ENCODE peak calls at places on chromosomes 3 and 15, in ten cellular contexts. Z is nucleus accumbens; C is GM12878; H is mucosa of descending colon; A is NCI-H1048; N is glutamatergic neuron; L is stimulated activated CD4-positive, alpha-beta T cell treated with anti-CD3 and anti-CD28 coated beads, Interleukin-12 subunit alpha, Interleukin-12 subunit beta, amount 100 ng/mL, for 4 hours; Y is HepG2; K is LHCN-M2; R is cardiac fibroblast. F is an unnamed sample.

GRCh38 chr3:38566215-38566528 is 70.0 kb downstream of the EXOG start:
- DNase-seq in Z (no peak), C (no peak), H (no peak), A (no peak), N (no peak), L (no peak), Y (no peak), K (no peak), R (no peak), F (no peak)

GRCh38 chr15:91780387-91780786 is 73.1 kb upstream of the SLCO3A1 start:
- DNase-seq in Z (no peak), C (no peak), H (no peak), A (no peak), N (no peak), L (no peak), Y (no peak), K (no peak), R (no peak), F (no peak)

GRCh38 chr15:55775316-55775715 is 32.4 kb upstream of the PRTG start:
- DNase-seq in Z (no peak), C (no peak), H (no peak), A (no peak), N (peak; percentile 50), L (no peak), Y (no peak), K (no peak), R (no peak), F (no peak)

GRCh38 chr15:101362986-101363566 is 68.0 kb upstream of the SNRPA1 start:
- DNase-seq in Z (no peak), C (no peak), H (no peak), A (no peak), N (no peak), L (no peak), Y (no peak), K (no peak), R (no peak), F (no peak)

GRCh38 chr3:45105855-45106655 is 40.1 kb downstream of the CDCP1 start:
- DNase-seq in Z (no peak), C (no peak), H (no peak), A (no peak), N (no peak), L (peak; percentile 26), Y (no peak), K (peak; percentile 98), R (peak; percentile 91), F (no peak)

GRCh38 chr3:125240496-125240895 is 27.9 kb upstream of the SLC12A8 start:
- DNase-seq in Z (no peak), C (no peak), H (no peak), A (no peak), N (no peak), L (no peak), Y (no peak), K (peak; percentile 32), R (peak; percentile 55), F (no peak)

GRCh38 chr15:48712546-48712945 is 67.0 kb upstream of the FBN1 start:
- DNase-seq in Z (no peak), C (no peak), H (no peak), A (no peak), N (no peak), L (no peak), Y (no peak), K (no peak), R (no peak), F (no peak)

GRCh38 chr3:61894988-61895935 is 333.9 kb downstream of the PTPRG start:
- DNase-seq in Z (peak; percentile 12), C (peak; percentile 87), H (no peak), A (no peak), N (no peak), L (peak; percentile 11), Y (peak; percentile 12), K (peak; percentile 85), R (peak; percentile 89), F (peak; percentile 28)

GRCh38 chr15:91866371-91866905 is 12.9 kb downstream of the SLCO3A1 start:
- DNase-seq in Z (no peak), C (no peak), H (no peak), A (no peak), N (no peak), L (no peak), Y (no peak), K (no peak), R (no peak), F (no peak)

GRCh38 chr15:56098230-56098899 is 105.0 kb upstream of the NEDD4 start:
- DNase-seq in Z (no peak), C (no peak), H (no peak), A (no peak), N (no peak), L (no peak), Y (no peak), K (no peak), R (no peak), F (no peak)

GRCh38 chr3:192577271-192577670 is 150.1 kb downstream of the FGF12 start:
- DNase-seq in Z (no peak), C (no peak), H (no peak), A (no peak), N (no peak), L (no peak), Y (no peak), K (no peak), R (no peak), F (no peak)

GRCh38 chr3:160372780-160373179 is 26.2 kb downstream of the IFT80 start:
- DNase-seq in Z (no peak), C (no peak), H (no peak), A (no peak), N (no peak), L (no peak), Y (no peak), K (peak; percentile 56), R (peak; percentile 71), F (no peak)

GRCh38 chr3:36380171-36381031 is at the start of gene STAC:
- DNase-seq in Z (no peak), C (no peak), H (peak; percentile 45), A (peak; percentile 11), N (peak; percentile 73), L (no peak), Y (no peak), K (peak; percentile 6), R (peak; percentile 23), F (no peak)

GRCh38 chr15:41971893-41972340 is 440 bp downstream of the EHD4 start:
- DNase-seq in Z (no peak), C (no peak), H (no peak), A (no peak), N (peak; percentile 57), L (no peak), Y (peak; percentile 7), K (no peak), R (no peak), F (no peak)

GRCh38 chr15:98342911-98343310 is 305.4 kb upstream of the IGF1R start:
- DNase-seq in Z (no peak), C (no peak), H (no peak), A (no peak), N (no peak), L (no peak), Y (no peak), K (no peak), R (no peak), F (no peak)

GRCh38 chr3:111861396-111861795 is 2.3 kb downstream of the PHLDB2 start:
- DNase-seq in Z (no peak), C (no peak), H (no peak), A (no peak), N (peak; percentile 57), L (no peak), Y (no peak), K (peak; percentile 65), R (peak; percentile 51), F (no peak)

GRCh38 chr3:50150863-50151686 is 4.0 kb upstream of the SEMA3F start:
- DNase-seq in Z (no peak), C (no peak), H (no peak), A (no peak), N (no peak), L (no peak), Y (no peak), K (no peak), R (no peak), F (no peak)

GRCh38 chr3:31645233-31645632 is 112.5 kb downstream of the STT3B start:
- DNase-seq in Z (no peak), C (no peak), H (no peak), A (no peak), N (no peak), L (no peak), Y (no peak), K (no peak), R (peak; percentile 15), F (no peak)

GRCh38 chr15:55998478-55998877 is 5.1 kb upstream of the NEDD4 start:
- DNase-seq in Z (no peak), C (no peak), H (no peak), A (no peak), N (no peak), L (no peak), Y (no peak), K (no peak), R (no peak), F (no peak)

GRCh38 chr3:72288955-72289707 is 504.2 kb upstream of the PROK2 start:
- DNase-seq in Z (peak; percentile 59), C (no peak), H (no peak), A (no peak), N (no peak), L (no peak), Y (no peak), K (peak; percentile 58), R (peak; percentile 19), F (peak; percentile 88)

GRCh38 chr3:14550651-14551611 is 10.8 kb upstream of the GRIP2 start:
- DNase-seq in Z (no peak), C (no peak), H (peak; percentile 25), A (no peak), N (no peak), L (no peak), Y (no peak), K (peak; percentile 6), R (peak; percentile 20), F (no peak)

GRCh38 chr3:47716656-47717055 is 65.0 kb downstream of the SMARCC1 start:
- DNase-seq in Z (no peak), C (no peak), H (no peak), A (no peak), N (no peak), L (no peak), Y (no peak), K (no peak), R (peak; percentile 5), F (no peak)

GRCh38 chr3:32177702-32178198 is 60.7 kb upstream of the CMTM8 start:
- DNase-seq in Z (no peak), C (no peak), H (no peak), A (no peak), N (peak; percentile 62), L (peak; percentile 11), Y (peak; percentile 88), K (peak; percentile 88), R (peak; percentile 93), F (peak; percentile 36)

GRCh38 chr3:182979103-182979697 is 1.1 kb downstream of the DCUN1D1 start:
- DNase-seq in Z (no peak), C (no peak), H (no peak), A (no peak), N (no peak), L (no peak), Y (peak; percentile 39), K (no peak), R (peak; percentile 26), F (peak; percentile 43)

GRCh38 chr3:69649120-69649519 is 90.1 kb upstream of the MITF start:
- DNase-seq in Z (no peak), C (no peak), H (no peak), A (no peak), N (no peak), L (no peak), Y (peak; percentile 2), K (peak; percentile 77), R (peak; percentile 60), F (no peak)

F was measured in globus pallidus.